ENCODE peak calls at places on chromosomes 12 and 14, in nine cellular contexts. W is transverse colon, T is suprapubic skin, X is Peyer's patch, L is A549, R is pancreas, B is prostate gland, M is spleen, D is lower lobe of right lung. J is an unnamed sample.

GRCh38 chr12:71456316-71456715 is 16.7 kb downstream of the LGR5 start:
- DNase-seq in W (no peak), T (no peak), X (no peak), L (no peak), R (no peak), B (no peak), M (no peak), D (no peak), J (no peak)

GRCh38 chr12:6951551-6952120 is 480 bp downstream of the PTPN6 start:
- DNase-seq in W (no peak), T (no peak), X (no peak), L (no peak), R (peak; percentile 34), B (no peak), M (no peak), D (no peak), J (no peak)

GRCh38 chr12:6347367-6348338 is 5.8 kb upstream of the TNFRSF1A start:
- DNase-seq in W (no peak), T (no peak), X (no peak), L (no peak), R (no peak), B (no peak), M (peak; percentile 86), D (no peak), J (no peak)

GRCh38 chr12:17108877-17109520 is 503.0 kb upstream of the LMO3 start:
- DNase-seq in W (no peak), T (no peak), X (no peak), L (peak; percentile 15), R (no peak), B (no peak), M (no peak), D (no peak), J (no peak)

GRCh38 chr12:111180830-111181726 is 187.8 kb downstream of the PHETA1 start:
- DNase-seq in W (peak; percentile 43), T (no peak), X (peak; percentile 24), L (no peak), R (peak; percentile 44), B (peak; percentile 76), M (peak; percentile 80), D (peak; percentile 70), J (peak; percentile 35)

GRCh38 chr12:80924437-80924836 is 13.3 kb downstream of the LIN7A start:
- DNase-seq in W (no peak), T (no peak), X (no peak), L (no peak), R (no peak), B (no peak), M (no peak), D (no peak), J (no peak)

GRCh38 chr12:48489012-48489411 is 6.7 kb downstream of the C12orf54 start:
- DNase-seq in W (no peak), T (no peak), X (no peak), L (no peak), R (no peak), B (peak; percentile 9), M (no peak), D (no peak), J (no peak)

GRCh38 chr12:6765048-6765633 is 1.0 kb upstream of the PTMS start:
- DNase-seq in W (no peak), T (no peak), X (no peak), L (peak; percentile 46), R (no peak), B (no peak), M (no peak), D (no peak), J (no peak)

GRCh38 chr12:11823043-11823442 is 173.6 kb downstream of the ETV6 start:
- DNase-seq in W (no peak), T (no peak), X (no peak), L (no peak), R (no peak), B (no peak), M (no peak), D (no peak), J (no peak)

GRCh38 chr14:78401866-78402265 is 231.7 kb downstream of the NRXN3 start:
- DNase-seq in W (no peak), T (no peak), X (no peak), L (no peak), R (no peak), B (no peak), M (no peak), D (no peak), J (no peak)

GRCh38 chr12:98574110-98574509 is 19.4 kb upstream of the SLC25A3 start:
- DNase-seq in W (peak; percentile 50), T (no peak), X (no peak), L (peak; percentile 58), R (no peak), B (no peak), M (no peak), D (no peak), J (peak; percentile 49)

GRCh38 chr14:51304956-51305355 is 64.9 kb downstream of the TMX1 start:
- DNase-seq in W (no peak), T (no peak), X (no peak), L (peak; percentile 49), R (no peak), B (no peak), M (no peak), D (no peak), J (no peak)

GRCh38 chr14:55126089-55126488 is 3.0 kb upstream of the LGALS3 start:
- DNase-seq in W (no peak), T (no peak), X (no peak), L (no peak), R (no peak), B (no peak), M (no peak), D (no peak), J (peak; percentile 38)

GRCh38 chr14:55126932-55127490 is 2.0 kb upstream of the LGALS3 start:
- DNase-seq in W (no peak), T (no peak), X (no peak), L (no peak), R (no peak), B (peak; percentile 41), M (no peak), D (no peak), J (peak; percentile 49)

GRCh38 chr14:55125403-55125802 is 3.6 kb upstream of the LGALS3 start:
- DNase-seq in W (peak; percentile 84), T (no peak), X (no peak), L (no peak), R (no peak), B (no peak), M (no peak), D (peak; percentile 83), J (peak; percentile 86)

GRCh38 chr14:55123101-55123500 is 6.0 kb upstream of the LGALS3 start:
- DNase-seq in W (no peak), T (peak; percentile 49), X (no peak), L (no peak), R (no peak), B (no peak), M (no peak), D (no peak), J (no peak)

GRCh38 chr14:55124774-55125372 is 4.2 kb upstream of the LGALS3 start:
- DNase-seq in W (no peak), T (no peak), X (no peak), L (no peak), R (no peak), B (no peak), M (no peak), D (no peak), J (peak; percentile 39)
- H3K27ac ChIP-seq in W (peak overlapping the region; percentile 98), T (peak overlapping the region; percentile 42), X (peak overlapping the region; percentile 97), L (no peak overlapping the region), R (no peak overlapping the region), B (no peak overlapping the region), M (no peak overlapping the region), D (peak overlapping the region; percentile 37), J (peak overlapping the region; percentile 95)

GRCh38 chr14:100866666-100867630 is 36.6 kb downstream of the RTL1 start:
- DNase-seq in W (no peak), T (peak; percentile 48), X (no peak), L (no peak), R (no peak), B (no peak), M (peak; percentile 57), D (peak; percentile 19), J (no peak)

GRCh38 chr14:100865682-100866591 is 37.6 kb downstream of the RTL1 start:
- DNase-seq in W (no peak), T (peak; percentile 77), X (no peak), L (no peak), R (no peak), B (no peak), M (peak; percentile 61), D (peak; percentile 32), J (no peak)

GRCh38 chr14:100868621-100869370 is 34.7 kb downstream of the RTL1 start:
- DNase-seq in W (no peak), T (peak; percentile 67), X (no peak), L (no peak), R (no peak), B (no peak), M (peak; percentile 48), D (peak; percentile 26), J (no peak)

GRCh38 chr14:100864960-100865681 is 38.4 kb downstream of the RTL1 start:
- DNase-seq in W (no peak), T (peak; percentile 40), X (no peak), L (peak; percentile 13), R (no peak), B (no peak), M (peak; percentile 62), D (peak; percentile 15), J (no peak)

GRCh38 chr14:100867631-100868315 is 35.7 kb downstream of the RTL1 start:
- DNase-seq in W (no peak), T (peak; percentile 67), X (no peak), L (no peak), R (no peak), B (no peak), M (peak; percentile 45), D (peak; percentile 28), J (no peak)
- TF ChIP-seq CTCF in W (no peak), T (no peak), X (no peak), L (no peak), R (no peak), B (no peak), M (no peak), D (no peak), J (no peak)

DNA sequence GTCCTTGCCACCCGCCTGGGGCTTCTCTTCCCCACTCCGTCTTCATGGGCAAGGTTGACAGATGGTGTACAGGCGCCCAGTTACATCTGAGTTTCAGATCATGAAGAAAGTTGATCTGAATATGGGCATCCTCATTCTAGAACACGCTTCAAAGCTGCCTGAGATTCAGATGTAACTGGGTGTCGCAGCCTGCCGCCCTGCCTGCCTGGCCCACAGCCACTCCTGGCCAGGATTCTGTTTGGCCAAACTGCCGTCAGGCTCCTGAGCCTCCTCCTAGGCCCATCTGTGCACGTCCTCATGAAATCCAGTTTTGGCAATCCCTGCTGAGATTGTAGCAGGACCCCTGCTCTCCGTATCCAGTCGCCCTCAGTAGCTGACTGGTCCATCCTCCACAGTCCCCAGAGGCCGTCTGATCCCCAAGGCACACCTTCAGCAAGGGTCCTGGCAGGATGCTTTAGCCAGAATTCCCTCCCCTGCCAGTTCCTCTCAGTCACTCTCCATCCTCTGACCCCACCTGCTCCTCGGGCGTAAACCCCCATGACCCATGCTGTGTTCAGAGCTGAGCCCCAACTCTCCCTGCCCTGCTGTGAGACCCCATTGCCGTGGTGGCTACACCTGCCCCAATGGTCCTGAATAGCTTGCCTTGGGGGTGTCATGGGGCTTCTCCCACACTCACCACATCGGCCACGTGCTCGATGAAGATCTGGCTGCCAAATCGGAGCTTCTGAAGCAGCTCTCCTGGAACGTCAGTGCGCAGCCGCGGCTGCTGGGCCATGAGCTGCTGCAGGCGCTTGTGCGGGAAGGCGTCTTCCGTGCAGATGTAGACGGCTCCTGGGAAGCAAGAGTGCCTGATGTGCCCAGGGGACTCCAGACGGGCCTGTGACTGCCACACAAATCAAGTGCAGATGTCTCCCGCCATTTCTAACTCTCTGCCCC is 12.5 kb downstream of the XRCC3 start:
- DNase-seq in W (no peak), T (no peak), X (no peak), L (no peak), R (peak; percentile 15), B (no peak), M (peak; percentile 71), D (no peak), J (no peak)
- H3K9me3 ChIP-seq in W (no peaks in the 10 kb centered on the region), T (no peaks in the 10 kb centered on the region), X (no peaks in the 10 kb centered on the region), L (no peaks in the 10 kb centered on the region), R (no peaks in the 10 kb centered on the region), B (no peaks in the 10 kb centered on the region), M (no peaks in the 10 kb centered on the region), D (no peaks in the 10 kb centered on the region), J (no peaks in the 10 kb centered on the region)

GRCh38 chr12:123958876-123959275 is 13.8 kb downstream of the CCDC92 start:
- DNase-seq in W (no peak), T (no peak), X (no peak), L (no peak), R (no peak), B (no peak), M (no peak), D (no peak), J (no peak)
- H3K27ac ChIP-seq in W (no peak overlapping the region), T (no peak overlapping the region), X (no peak overlapping the region), L (no peak overlapping the region), R (no peak overlapping the region), B (no peak overlapping the region), M (no peak overlapping the region), D (no peak overlapping the region), J (no peak overlapping the region)